ENCODE peak calls at places on chromosomes 11 and 22, in four cellular contexts. P is tibial nerve; K is Panc1; U is effector memory CD4-positive, alpha-beta T cell. W is an unnamed sample.

GRCh38 chr11:43947003-43947500 is 4.6 kb downstream of the C11orf96 start:
- DNase-seq in K (no peak), P (no peak), U (no peak), W (no peak)

GRCh38 chr11:3162410-3163240 is 2.5 kb downstream of the OSBPL5 start:
- DNase-seq in K (no peak), U (no peak), P (peak; percentile 12), W (no peak)

GRCh38 chr22:20172038-20172613 is 21.3 kb upstream of the CCDC188 start:
- DNase-seq in P (no peak), U (no peak), K (no peak), W (no peak)

GRCh38 chr11:133833899-133834296 is 11.4 kb downstream of the SPATA19 start:
- DNase-seq in K (no peak), U (no peak), P (no peak), W (peak; percentile 18)

GRCh38 chr11:8707541-8708270 is 25.1 kb downstream of the RPL27A start:
- DNase-seq in K (no peak), U (no peak), P (peak; percentile 60), W (no peak)

GRCh38 chr11:105861225-105861624 is 160.8 kb downstream of the MSANTD4 start:
- DNase-seq in U (no peak), K (peak; percentile 18), P (no peak), W (no peak)

GRCh38 chr22:36303874-36304273 is 50.9 kb downstream of the APOL1 start:
- DNase-seq in K (no peak), U (no peak), P (no peak), W (no peak)

GRCh38 chr11:69966910-69967309 is 111.2 kb upstream of the ANO1 start:
- DNase-seq in P (no peak), U (no peak), K (no peak), W (no peak)

GRCh38 chr22:25120093-25120561 is 79.5 kb upstream of the CRYBB3 start:
- DNase-seq in P (no peak), K (no peak), U (no peak), W (no peak)

GRCh38 chr22:25062378-25063095 is 110.0 kb downstream of the KIAA1671 start:
- DNase-seq in U (peak; percentile 48), P (no peak), K (no peak), W (no peak)

GRCh38 chr11:133821776-133822175 is 23.5 kb downstream of the SPATA19 start:
- DNase-seq in U (no peak), P (no peak), K (no peak), W (peak; percentile 56)

GRCh38 chr11:46661836-46662235 is 38.6 kb downstream of the ARHGAP1 start:
- DNase-seq in U (no peak), K (no peak), P (no peak), W (no peak)

GRCh38 chr11:14041040-14041439 is 78.5 kb downstream of the SPON1 start:
- DNase-seq in K (no peak), U (no peak), P (no peak), W (no peak)

GRCh38 chr22:23007823-23008222 is 62.5 kb upstream of the GNAZ start:
- DNase-seq in K (no peak), U (no peak), P (no peak), W (no peak)

GRCh38 chr11:33256031-33256807 is 962 bp upstream of the HIPK3 start:
- DNase-seq in P (no peak), K (no peak), U (no peak), W (no peak)

GRCh38 chr22:19125011-19125410 is 2.8 kb upstream of the DGCR2 start:
- DNase-seq in U (no peak), K (no peak), P (no peak), W (no peak)

GRCh38 chr11:10118830-10119229 is 175.2 kb downstream of the SBF2 start:
- DNase-seq in U (no peak), P (no peak), K (no peak), W (no peak)

GRCh38 chr11:66142370-66143263 is 72.5 kb downstream of the PACS1 start:
- DNase-seq in U (no peak), K (no peak), P (no peak), W (no peak)

GRCh38 chr22:23820748-23821211 is 18.0 kb downstream of the DERL3 start:
- DNase-seq in K (no peak), P (no peak), U (no peak), W (no peak)

GRCh38 chr11:43830928-43831440 is 49.6 kb upstream of the ALKBH3 start:
- DNase-seq in K (peak; percentile 97), P (no peak), U (no peak), W (no peak)

GRCh38 chr11:842370-843002 is at the start of the genes POLR2L and TSPAN4:
- DNase-seq in P (peak; percentile 77), K (no peak), U (peak; percentile 78), W (peak; percentile 88)

GRCh38 chr11:34773826-34774225 is 142.4 kb downstream of the APIP start:
- DNase-seq in K (no peak), P (no peak), U (no peak), W (no peak)

GRCh38 chr22:30079952-30080533 is at the start of gene HORMAD2:
- DNase-seq in K (no peak), U (no peak), P (no peak), W (peak; percentile 52)

GRCh38 chr11:2750601-2751522 is 51.1 kb upstream of the KCNQ1OT1 start:
- DNase-seq in U (no peak), K (no peak), P (no peak), W (no peak)

GRCh38 chr22:50208430-50208938 is 7.7 kb downstream of the SELENOO start:
- DNase-seq in K (no peak), P (no peak), U (no peak), W (no peak)

GRCh38 chr22:28989035-28989464 is 72.6 kb downstream of the C22orf31 start:
- DNase-seq in P (no peak), K (no peak), U (no peak), W (no peak)

GRCh38 chr11:36196476-36197099 is 92.6 kb downstream of the COMMD9 start:
- DNase-seq in K (no peak), U (no peak), P (no peak), W (no peak)

GRCh38 chr11:67237574-67237973 is 28.7 kb upstream of the GRK2 start:
- DNase-seq in P (no peak), K (no peak), U (no peak), W (no peak)

GRCh38 chr11:67240575-67241389 is 25.5 kb upstream of the GRK2 start:
- DNase-seq in P (no peak), U (peak; percentile 77), K (no peak), W (peak; percentile 71)

GRCh38 chr11:67238894-67239794 is 27.1 kb upstream of the GRK2 start:
- DNase-seq in U (no peak), P (no peak), K (no peak), W (no peak)

GRCh38 chr11:67242548-67242947 is 23.7 kb upstream of the GRK2 start:
- DNase-seq in K (no peak), U (no peak), P (no peak), W (no peak)

DNA sequence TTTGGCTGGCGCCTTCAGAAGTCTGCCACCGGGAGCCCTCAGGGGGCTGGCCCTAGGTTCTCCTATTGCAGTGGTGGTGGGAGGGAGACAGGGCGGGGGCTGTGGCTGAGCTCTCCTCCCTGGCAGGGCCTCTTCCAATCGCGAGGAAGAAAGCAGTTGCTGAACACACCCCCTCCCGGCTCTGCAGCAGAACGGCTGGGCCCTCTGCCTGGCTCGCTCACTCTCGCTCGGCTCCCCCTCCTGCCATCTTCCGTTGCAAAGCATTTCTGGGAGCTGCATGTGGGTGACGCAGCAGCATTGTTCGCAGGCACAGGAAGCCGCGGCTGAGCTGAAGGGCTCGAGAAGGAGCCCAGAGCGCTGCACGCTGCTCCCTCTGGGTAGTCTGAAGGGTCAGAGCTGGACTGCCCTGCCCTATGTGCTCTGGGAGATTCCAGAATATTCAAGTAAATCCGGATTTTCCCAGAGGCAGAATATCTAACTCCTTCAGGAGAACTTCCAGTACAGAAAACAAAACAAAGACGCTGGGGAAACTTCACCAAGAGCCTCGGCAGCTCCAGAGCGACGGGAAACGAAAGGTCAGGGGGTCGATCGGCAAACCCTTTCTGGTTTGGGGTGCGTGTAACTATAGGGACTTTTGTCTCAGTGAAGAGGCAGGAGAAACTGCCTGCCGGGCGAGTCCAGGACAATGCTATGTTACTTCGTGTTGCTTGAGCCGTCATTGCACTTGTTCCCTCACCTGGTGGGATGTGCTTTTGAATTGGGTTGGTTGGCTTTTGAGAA is 26.3 kb upstream of the GRK2 start:
- DNase-seq in P (peak; percentile 91), K (peak; percentile 92), U (peak; percentile 96), W (peak; percentile 97)
- H3K4me3 ChIP-seq in P (peak overlapping the region; percentile 67), K (peak overlapping the region; percentile 98), U (peak overlapping the region; percentile 97), W (peak overlapping the region; percentile 66)

DNA sequence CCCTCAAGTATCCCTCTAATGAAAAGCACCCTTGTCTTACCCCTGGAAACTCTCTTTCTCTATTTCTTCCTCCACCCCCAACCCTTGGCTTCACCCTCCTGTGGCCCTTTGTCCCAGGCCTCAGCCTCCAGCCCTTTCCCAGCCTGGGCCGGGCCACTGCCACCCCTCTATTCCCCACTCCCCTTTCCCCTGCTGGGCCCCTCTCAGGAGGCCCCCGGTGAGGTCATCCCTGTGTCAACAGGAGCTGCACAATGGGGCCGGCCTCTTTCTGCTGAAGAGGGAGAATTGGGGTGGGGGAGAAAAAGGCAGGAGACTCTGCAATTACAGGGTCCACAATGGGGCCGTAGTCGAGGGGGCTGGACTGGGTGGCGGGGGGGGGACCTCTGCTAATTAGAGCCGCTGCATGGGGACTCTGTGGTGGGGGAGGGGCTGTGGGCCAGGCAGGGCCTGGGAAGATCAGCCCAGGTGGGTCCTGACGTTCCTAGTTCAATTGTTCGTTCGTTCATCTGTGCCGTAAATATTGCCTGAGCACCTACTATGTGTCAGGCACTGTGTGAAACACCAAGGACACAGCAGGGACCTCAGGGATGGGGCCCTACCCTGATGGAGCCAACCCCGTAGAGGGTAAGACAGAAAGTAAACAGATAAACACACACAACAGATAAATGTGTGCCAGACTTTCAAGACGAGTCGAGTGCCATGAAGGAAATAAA is 18.5 kb upstream of the MPPED1 start:
- DNase-seq in K (no peak), U (no peak), P (no peak), W (no peak)
- H3K27ac ChIP-seq in K (no peak overlapping the region), U (no peak overlapping the region), P (no peak overlapping the region), W (no peak overlapping the region)

GRCh38 chr11:128501576-128502549 is 85.5 kb downstream of the ETS1 start:
- DNase-seq in U (no peak), P (no peak), K (no peak), W (no peak)
- H3K4me3 ChIP-seq in U (peak overlapping the region; percentile 19), P (no peak overlapping the region), K (no peak overlapping the region), W (no peak overlapping the region)

GRCh38 chr11:72743321-72744221 is 8.6 kb downstream of the ARAP1 start:
- DNase-seq in U (no peak), P (no peak), K (no peak), W (no peak)
- H3K27ac ChIP-seq in U (no peak overlapping the region), P (peak overlapping the region; percentile 66), K (no peak overlapping the region), W (peak overlapping the region; percentile 37)

W was measured in lung.